ENCODE peak calls at places on chromosomes 13 and 19, in four cellular contexts. One of them, this sample, is unnamed.

GRCh38 chr13:23570099-23570926 is at the start of gene TNFRSF19:
- DNase-seq in posterior cingulate gyrus: no peak
- DNase-seq in stimulated activated CD4-positive, alpha-beta T cell treated with anti-CD3 and anti-CD28 coated beads, Interleukin-4, amount 100 ng/mL, for 4 hours: no peak
- DNase-seq in osteocyte: no peak
- DNase-seq in this sample: no peak

GRCh38 chr13:106528711-106529414 is 6.6 kb downstream of the EFNB2 start:
- DNase-seq in stimulated activated CD4-positive, alpha-beta T cell treated with anti-CD3 and anti-CD28 coated beads, Interleukin-4, amount 100 ng/mL, for 4 hours: no peak
- DNase-seq in osteocyte: no peak
- DNase-seq in posterior cingulate gyrus: no peak
- DNase-seq in this sample: no peak

GRCh38 chr13:24097064-24097463 is 63.5 kb upstream of the SPATA13 start:
- DNase-seq in stimulated activated CD4-positive, alpha-beta T cell treated with anti-CD3 and anti-CD28 coated beads, Interleukin-4, amount 100 ng/mL, for 4 hours: peak; percentile 6
- DNase-seq in osteocyte: no peak
- DNase-seq in posterior cingulate gyrus: no peak
- DNase-seq in this sample: no peak

GRCh38 chr13:91620670-91621141 is 222.3 kb downstream of the GPC5 start:
- DNase-seq in posterior cingulate gyrus: no peak
- DNase-seq in stimulated activated CD4-positive, alpha-beta T cell treated with anti-CD3 and anti-CD28 coated beads, Interleukin-4, amount 100 ng/mL, for 4 hours: no peak
- DNase-seq in osteocyte: no peak
- DNase-seq in this sample: no peak

GRCh38 chr13:93226623-93227279 is at the start of gene GPC6:
- DNase-seq in stimulated activated CD4-positive, alpha-beta T cell treated with anti-CD3 and anti-CD28 coated beads, Interleukin-4, amount 100 ng/mL, for 4 hours: no peak
- DNase-seq in posterior cingulate gyrus: peak; percentile 88
- DNase-seq in osteocyte: no peak
- DNase-seq in this sample: no peak

GRCh38 chr19:15365264-15365663 is 14.3 kb downstream of the AKAP8 start:
- DNase-seq in stimulated activated CD4-positive, alpha-beta T cell treated with anti-CD3 and anti-CD28 coated beads, Interleukin-4, amount 100 ng/mL, for 4 hours: no peak
- DNase-seq in osteocyte: no peak
- DNase-seq in posterior cingulate gyrus: no peak
- DNase-seq in this sample: no peak

GRCh38 chr19:11445141-11445540 is 9.7 kb downstream of the PRKCSH start:
- DNase-seq in posterior cingulate gyrus: no peak
- DNase-seq in stimulated activated CD4-positive, alpha-beta T cell treated with anti-CD3 and anti-CD28 coated beads, Interleukin-4, amount 100 ng/mL, for 4 hours: no peak
- DNase-seq in osteocyte: no peak
- DNase-seq in this sample: no peak

GRCh38 chr13:99366075-99366987 is 59.1 kb upstream of the GPR183 start:
- DNase-seq in stimulated activated CD4-positive, alpha-beta T cell treated with anti-CD3 and anti-CD28 coated beads, Interleukin-4, amount 100 ng/mL, for 4 hours: no peak
- DNase-seq in osteocyte: no peak
- DNase-seq in posterior cingulate gyrus: no peak
- DNase-seq in this sample: no peak

GRCh38 chr13:60619461-60619860 is 222.4 kb downstream of the TDRD3 start:
- DNase-seq in posterior cingulate gyrus: no peak
- DNase-seq in stimulated activated CD4-positive, alpha-beta T cell treated with anti-CD3 and anti-CD28 coated beads, Interleukin-4, amount 100 ng/mL, for 4 hours: no peak
- DNase-seq in osteocyte: no peak
- DNase-seq in this sample: no peak

GRCh38 chr19:10751109-10751972 is 33.5 kb downstream of the DNM2 start:
- DNase-seq in stimulated activated CD4-positive, alpha-beta T cell treated with anti-CD3 and anti-CD28 coated beads, Interleukin-4, amount 100 ng/mL, for 4 hours: no peak
- DNase-seq in posterior cingulate gyrus: peak; percentile 83
- DNase-seq in osteocyte: no peak
- DNase-seq in this sample: no peak

GRCh38 chr13:98619556-98619955 is 42.6 kb upstream of the STK24 start:
- DNase-seq in osteocyte: peak; percentile 32
- DNase-seq in posterior cingulate gyrus: no peak
- DNase-seq in stimulated activated CD4-positive, alpha-beta T cell treated with anti-CD3 and anti-CD28 coated beads, Interleukin-4, amount 100 ng/mL, for 4 hours: no peak
- DNase-seq in this sample: no peak

GRCh38 chr13:48144413-48145035 is 49.6 kb upstream of the MED4 start:
- DNase-seq in posterior cingulate gyrus: no peak
- DNase-seq in osteocyte: no peak
- DNase-seq in stimulated activated CD4-positive, alpha-beta T cell treated with anti-CD3 and anti-CD28 coated beads, Interleukin-4, amount 100 ng/mL, for 4 hours: no peak
- DNase-seq in this sample: no peak

GRCh38 chr13:100040196-100040595 is 48.7 kb upstream of the PCCA start:
- DNase-seq in stimulated activated CD4-positive, alpha-beta T cell treated with anti-CD3 and anti-CD28 coated beads, Interleukin-4, amount 100 ng/mL, for 4 hours: no peak
- DNase-seq in osteocyte: no peak
- DNase-seq in posterior cingulate gyrus: no peak
- DNase-seq in this sample: no peak

GRCh38 chr13:20197361-20197834 is 4.7 kb upstream of the GJB2 start:
- DNase-seq in stimulated activated CD4-positive, alpha-beta T cell treated with anti-CD3 and anti-CD28 coated beads, Interleukin-4, amount 100 ng/mL, for 4 hours: no peak
- DNase-seq in osteocyte: no peak
- DNase-seq in posterior cingulate gyrus: no peak
- DNase-seq in this sample: no peak

GRCh38 chr19:35144600-35145436 is 1.8 kb downstream of the FXYD7 start:
- DNase-seq in stimulated activated CD4-positive, alpha-beta T cell treated with anti-CD3 and anti-CD28 coated beads, Interleukin-4, amount 100 ng/mL, for 4 hours: no peak
- DNase-seq in osteocyte: no peak
- DNase-seq in posterior cingulate gyrus: no peak
- DNase-seq in this sample: no peak

GRCh38 chr13:110447058-110447511 is 114.4 kb downstream of the RAB20 start:
- DNase-seq in osteocyte: no peak
- DNase-seq in posterior cingulate gyrus: no peak
- DNase-seq in stimulated activated CD4-positive, alpha-beta T cell treated with anti-CD3 and anti-CD28 coated beads, Interleukin-4, amount 100 ng/mL, for 4 hours: no peak
- DNase-seq in this sample: no peak

GRCh38 chr13:100808848-100809247 is 134.3 kb upstream of the TMTC4 start:
- DNase-seq in posterior cingulate gyrus: no peak
- DNase-seq in stimulated activated CD4-positive, alpha-beta T cell treated with anti-CD3 and anti-CD28 coated beads, Interleukin-4, amount 100 ng/mL, for 4 hours: no peak
- DNase-seq in osteocyte: no peak
- DNase-seq in this sample: no peak